ENCODE peak calls at places on chromosome 5, in seven cellular contexts. One of them, this sample, is unnamed. For H3K4me1, the result is how much of the 10 kb centered on the place peaks cover.

GRCh38 chr5:137146402-137146889 is 352.7 kb downstream of the SPOCK1 start:
- DNase-seq in effector memory CD4-positive, alpha-beta T cell: no peak
- DNase-seq in left lung: no peak
- DNase-seq in left ventricle myocardium inferior: no peak
- DNase-seq in adrenal gland: peak
- DNase-seq in heart right ventricle: no peak
- DNase-seq in IMR-90: peak
- DNase-seq in this sample: peak

GRCh38 chr5:168364738-168365550 is 73.5 kb downstream of the WWC1 start:
- DNase-seq in effector memory CD4-positive, alpha-beta T cell: no peak
- DNase-seq in left lung: peak
- DNase-seq in left ventricle myocardium inferior: no peak
- DNase-seq in adrenal gland: no peak
- DNase-seq in heart right ventricle: no peak
- DNase-seq in IMR-90: peak
- DNase-seq in this sample: peak

GRCh38 chr5:102971693-102972293 is 148.1 kb downstream of the GIN1 start:
- DNase-seq in effector memory CD4-positive, alpha-beta T cell: no peak
- DNase-seq in left lung: no peak
- DNase-seq in left ventricle myocardium inferior: no peak
- DNase-seq in adrenal gland: no peak
- DNase-seq in heart right ventricle: no peak
- DNase-seq in IMR-90: peak
- DNase-seq in this sample: peak

GRCh38 chr5:30572279-30572678 is 621.2 kb upstream of the CDH6 start:
- DNase-seq in effector memory CD4-positive, alpha-beta T cell: no peak
- DNase-seq in left lung: no peak
- DNase-seq in left ventricle myocardium inferior: no peak
- DNase-seq in adrenal gland: peak
- DNase-seq in heart right ventricle: no peak
- DNase-seq in IMR-90: no peak
- DNase-seq in this sample: peak

GRCh38 chr5:32202394-32202793 is 28.3 kb upstream of the GOLPH3 start:
- DNase-seq in effector memory CD4-positive, alpha-beta T cell: no peak
- DNase-seq in left lung: no peak
- DNase-seq in left ventricle myocardium inferior: no peak
- DNase-seq in adrenal gland: no peak
- DNase-seq in heart right ventricle: no peak
- DNase-seq in IMR-90: peak
- DNase-seq in this sample: no peak

GRCh38 chr5:132489051-132489770 is 1.4 kb downstream of the IRF1 start:
- DNase-seq in effector memory CD4-positive, alpha-beta T cell: no peak
- DNase-seq in left lung: no peak
- DNase-seq in left ventricle myocardium inferior: no peak
- DNase-seq in adrenal gland: no peak
- DNase-seq in heart right ventricle: no peak
- DNase-seq in IMR-90: no peak
- DNase-seq in this sample: peak

GRCh38 chr5:76521240-76521758 is 101.9 kb downstream of the F2RL2 start:
- DNase-seq in effector memory CD4-positive, alpha-beta T cell: no peak
- DNase-seq in left lung: no peak
- DNase-seq in left ventricle myocardium inferior: no peak
- DNase-seq in adrenal gland: no peak
- DNase-seq in heart right ventricle: no peak
- DNase-seq in IMR-90: peak
- DNase-seq in this sample: no peak

GRCh38 chr5:135683227-135683626 is 104.4 kb upstream of the CXCL14 start:
- DNase-seq in effector memory CD4-positive, alpha-beta T cell: no peak
- DNase-seq in left lung: no peak
- DNase-seq in left ventricle myocardium inferior: no peak
- DNase-seq in adrenal gland: no peak
- DNase-seq in heart right ventricle: no peak
- DNase-seq in IMR-90: no peak
- DNase-seq in this sample: peak

GRCh38 chr5:174177976-174178600 is 132.6 kb downstream of the NSG2 start:
- DNase-seq in effector memory CD4-positive, alpha-beta T cell: no peak
- DNase-seq in left lung: no peak
- DNase-seq in left ventricle myocardium inferior: no peak
- DNase-seq in adrenal gland: no peak
- DNase-seq in heart right ventricle: no peak
- DNase-seq in IMR-90: no peak
- DNase-seq in this sample: no peak

GRCh38 chr5:73654861-73655318 is 28.9 kb downstream of the ARHGEF28 start:
- DNase-seq in effector memory CD4-positive, alpha-beta T cell: no peak
- DNase-seq in left lung: no peak
- DNase-seq in left ventricle myocardium inferior: no peak
- DNase-seq in adrenal gland: no peak
- DNase-seq in heart right ventricle: no peak
- DNase-seq in IMR-90: peak
- DNase-seq in this sample: no peak

GRCh38 chr5:82798676-82799075 is 278.5 kb downstream of the TMEM167A start:
- DNase-seq in effector memory CD4-positive, alpha-beta T cell: no peak
- DNase-seq in left lung: no peak
- DNase-seq in left ventricle myocardium inferior: no peak
- DNase-seq in adrenal gland: no peak
- DNase-seq in heart right ventricle: no peak
- DNase-seq in IMR-90: no peak
- DNase-seq in this sample: no peak

GRCh38 chr5:66595877-66596790 is at the start of gene MAST4:
- DNase-seq in effector memory CD4-positive, alpha-beta T cell: no peak
- DNase-seq in left lung: peak
- DNase-seq in left ventricle myocardium inferior: peak
- DNase-seq in adrenal gland: peak
- DNase-seq in heart right ventricle: peak
- DNase-seq in IMR-90: peak
- DNase-seq in this sample: peak

GRCh38 chr5:6490693-6491092 is 42.0 kb downstream of the UBE2QL1 start:
- DNase-seq in effector memory CD4-positive, alpha-beta T cell: no peak
- DNase-seq in left lung: no peak
- DNase-seq in left ventricle myocardium inferior: no peak
- DNase-seq in adrenal gland: no peak
- DNase-seq in heart right ventricle: no peak
- DNase-seq in IMR-90: no peak
- DNase-seq in this sample: no peak

GRCh38 chr5:1255081-1255561 is 29.9 kb downstream of the SLC6A18 start:
- DNase-seq in effector memory CD4-positive, alpha-beta T cell: peak
- DNase-seq in left lung: no peak
- DNase-seq in left ventricle myocardium inferior: no peak
- DNase-seq in adrenal gland: no peak
- DNase-seq in heart right ventricle: no peak
- DNase-seq in IMR-90: no peak
- DNase-seq in this sample: no peak

GRCh38 chr5:100560860-100561259 is 25.7 kb downstream of the FAM174A start:
- DNase-seq in effector memory CD4-positive, alpha-beta T cell: no peak
- DNase-seq in left lung: no peak
- DNase-seq in left ventricle myocardium inferior: no peak
- DNase-seq in adrenal gland: no peak
- DNase-seq in heart right ventricle: no peak
- DNase-seq in IMR-90: peak
- DNase-seq in this sample: no peak

GRCh38 chr5:90557391-90557790 is 1.2 kb upstream of the ADGRV1 start:
- DNase-seq in effector memory CD4-positive, alpha-beta T cell: no peak
- DNase-seq in left lung: no peak
- DNase-seq in left ventricle myocardium inferior: no peak
- DNase-seq in adrenal gland: no peak
- DNase-seq in heart right ventricle: no peak
- DNase-seq in IMR-90: no peak
- DNase-seq in this sample: no peak

DNA sequence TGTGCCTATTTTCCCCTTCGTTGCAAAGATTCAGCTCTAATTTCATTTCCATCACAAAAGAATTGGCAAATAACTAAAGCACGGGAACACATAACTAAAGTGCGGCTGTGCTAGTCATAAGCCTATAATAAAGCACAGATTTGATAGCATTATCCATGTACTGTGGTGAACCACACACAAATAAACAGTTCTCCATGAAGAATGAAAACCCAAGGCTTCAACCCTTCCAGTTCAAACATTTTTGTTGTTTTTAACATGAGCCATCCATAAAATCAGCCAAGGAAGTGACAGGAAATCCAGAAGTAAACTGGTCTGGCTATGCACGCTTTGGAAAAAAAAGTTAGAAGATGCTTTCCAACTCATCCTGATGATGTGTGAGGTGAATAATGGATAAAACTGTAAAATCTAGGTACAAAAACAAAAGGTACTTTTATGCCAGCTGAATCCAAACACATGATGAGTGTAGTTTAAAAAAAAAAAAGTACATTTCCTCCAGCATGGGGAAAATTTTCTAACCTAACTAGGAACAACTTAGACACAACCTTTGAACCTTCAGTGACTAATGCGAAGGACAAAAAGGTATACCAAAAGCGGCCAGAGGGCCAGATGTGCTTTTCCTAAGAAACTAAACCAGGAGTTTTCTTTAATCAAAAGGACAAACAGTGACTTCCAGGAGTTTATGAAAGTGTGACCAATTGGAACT is 10.2 kb downstream of the ZNF608 start:
- DNase-seq in effector memory CD4-positive, alpha-beta T cell: no peak
- DNase-seq in left lung: no peak
- DNase-seq in left ventricle myocardium inferior: no peak
- DNase-seq in adrenal gland: no peak
- DNase-seq in heart right ventricle: no peak
- DNase-seq in IMR-90: peak
- DNase-seq in this sample: no peak
- H3K4me1 ChIP-seq in effector memory CD4-positive, alpha-beta T cell: under half
- H3K4me1 ChIP-seq in left lung: half or more
- H3K4me1 ChIP-seq in left ventricle myocardium inferior: half or more
- H3K4me1 ChIP-seq in adrenal gland: under half
- H3K4me1 ChIP-seq in heart right ventricle: under half
- H3K4me1 ChIP-seq in IMR-90: under half
- H3K4me1 ChIP-seq in this sample: half or more

GRCh38 chr5:172892713-172893112 is 58.7 kb downstream of the ERGIC1 start:
- DNase-seq in effector memory CD4-positive, alpha-beta T cell: no peak
- DNase-seq in left lung: no peak
- DNase-seq in left ventricle myocardium inferior: no peak
- DNase-seq in adrenal gland: no peak
- DNase-seq in heart right ventricle: no peak
- DNase-seq in IMR-90: no peak
- DNase-seq in this sample: no peak

GRCh38 chr5:172894767-172895166 is 60.7 kb downstream of the ERGIC1 start:
- DNase-seq in effector memory CD4-positive, alpha-beta T cell: no peak
- DNase-seq in left lung: no peak
- DNase-seq in left ventricle myocardium inferior: no peak
- DNase-seq in adrenal gland: no peak
- DNase-seq in heart right ventricle: no peak
- DNase-seq in IMR-90: no peak
- DNase-seq in this sample: no peak

GRCh38 chr5:172897691-172898512 is 61.3 kb upstream of the RPL26L1 start:
- DNase-seq in effector memory CD4-positive, alpha-beta T cell: no peak
- DNase-seq in left lung: no peak
- DNase-seq in left ventricle myocardium inferior: no peak
- DNase-seq in adrenal gland: no peak
- DNase-seq in heart right ventricle: peak
- DNase-seq in IMR-90: peak
- DNase-seq in this sample: peak

GRCh38 chr5:172896465-172896864 is 62.4 kb downstream of the ERGIC1 start:
- DNase-seq in effector memory CD4-positive, alpha-beta T cell: no peak
- DNase-seq in left lung: no peak
- DNase-seq in left ventricle myocardium inferior: no peak
- DNase-seq in adrenal gland: peak
- DNase-seq in heart right ventricle: no peak
- DNase-seq in IMR-90: no peak
- DNase-seq in this sample: no peak

DNA sequence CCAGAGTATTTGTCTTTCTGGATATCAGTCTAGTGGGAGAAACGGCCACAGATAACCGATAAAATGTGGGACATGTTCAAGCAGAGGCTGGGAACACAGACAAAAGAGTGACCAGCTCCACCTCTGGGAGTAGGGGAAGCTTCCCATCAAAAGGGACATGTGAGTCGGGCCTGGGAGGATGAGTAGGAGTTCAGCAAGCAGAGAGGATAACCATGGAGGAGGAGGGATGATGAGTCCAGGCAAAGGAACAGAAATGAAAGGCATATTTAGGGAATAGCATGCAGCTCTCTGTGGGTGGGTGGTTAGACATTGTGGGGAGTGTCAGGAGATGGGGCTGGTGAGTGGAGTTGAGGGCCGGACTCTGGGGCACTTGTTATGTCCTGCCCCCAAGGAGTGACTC is 61.5 kb downstream of the ERGIC1 start:
- DNase-seq in effector memory CD4-positive, alpha-beta T cell: no peak
- DNase-seq in left lung: no peak
- DNase-seq in left ventricle myocardium inferior: no peak
- DNase-seq in adrenal gland: no peak
- DNase-seq in heart right ventricle: no peak
- DNase-seq in IMR-90: no peak
- DNase-seq in this sample: no peak
- H3K4me1 ChIP-seq in effector memory CD4-positive, alpha-beta T cell: under half
- H3K4me1 ChIP-seq in left lung: under half
- H3K4me1 ChIP-seq in left ventricle myocardium inferior: half or more
- H3K4me1 ChIP-seq in adrenal gland: under half
- H3K4me1 ChIP-seq in heart right ventricle: under half
- H3K4me1 ChIP-seq in IMR-90: under half
- H3K4me1 ChIP-seq in this sample: under half

GRCh38 chr5:43603535-43604363 is 769 bp downstream of the NNT start:
- DNase-seq in effector memory CD4-positive, alpha-beta T cell: peak
- DNase-seq in left lung: peak
- DNase-seq in left ventricle myocardium inferior: peak
- DNase-seq in adrenal gland: peak
- DNase-seq in heart right ventricle: peak
- DNase-seq in IMR-90: peak
- DNase-seq in this sample: peak
- H3K4me1 ChIP-seq in effector memory CD4-positive, alpha-beta T cell: under half
- H3K4me1 ChIP-seq in left lung: under half
- H3K4me1 ChIP-seq in left ventricle myocardium inferior: half or more
- H3K4me1 ChIP-seq in adrenal gland: under half
- H3K4me1 ChIP-seq in heart right ventricle: under half
- H3K4me1 ChIP-seq in IMR-90: under half
- H3K4me1 ChIP-seq in this sample: under half

GRCh38 chr5:141528401-141528984 is 39.6 kb downstream of the PCDHGC5 start:
- DNase-seq in effector memory CD4-positive, alpha-beta T cell: no peak
- DNase-seq in left lung: no peak
- DNase-seq in left ventricle myocardium inferior: peak
- DNase-seq in adrenal gland: peak
- DNase-seq in heart right ventricle: peak
- DNase-seq in IMR-90: peak
- DNase-seq in this sample: no peak
- H3K4me1 ChIP-seq in effector memory CD4-positive, alpha-beta T cell: under half
- H3K4me1 ChIP-seq in left lung: under half
- H3K4me1 ChIP-seq in left ventricle myocardium inferior: half or more
- H3K4me1 ChIP-seq in adrenal gland: under half
- H3K4me1 ChIP-seq in heart right ventricle: under half
- H3K4me1 ChIP-seq in IMR-90: under half
- H3K4me1 ChIP-seq in this sample: under half

GRCh38 chr5:54098267-54098666 is 212.1 kb downstream of the ARL15 start:
- DNase-seq in effector memory CD4-positive, alpha-beta T cell: no peak
- DNase-seq in left lung: no peak
- DNase-seq in left ventricle myocardium inferior: no peak
- DNase-seq in adrenal gland: no peak
- DNase-seq in heart right ventricle: no peak
- DNase-seq in IMR-90: no peak
- DNase-seq in this sample: no peak
- H3K4me1 ChIP-seq in effector memory CD4-positive, alpha-beta T cell: under half
- H3K4me1 ChIP-seq in left lung: under half
- H3K4me1 ChIP-seq in left ventricle myocardium inferior: under half
- H3K4me1 ChIP-seq in adrenal gland: under half
- H3K4me1 ChIP-seq in heart right ventricle: under half
- H3K4me1 ChIP-seq in IMR-90: under half
- H3K4me1 ChIP-seq in this sample: under half

GRCh38 chr5:88805151-88805784 is 77.7 kb downstream of the MEF2C start:
- DNase-seq in effector memory CD4-positive, alpha-beta T cell: no peak
- DNase-seq in left lung: no peak
- DNase-seq in left ventricle myocardium inferior: no peak
- DNase-seq in adrenal gland: no peak
- DNase-seq in heart right ventricle: no peak
- DNase-seq in IMR-90: no peak
- DNase-seq in this sample: no peak
- H3K4me1 ChIP-seq in effector memory CD4-positive, alpha-beta T cell: under half
- H3K4me1 ChIP-seq in left lung: under half
- H3K4me1 ChIP-seq in left ventricle myocardium inferior: under half
- H3K4me1 ChIP-seq in adrenal gland: under half
- H3K4me1 ChIP-seq in heart right ventricle: under half
- H3K4me1 ChIP-seq in IMR-90: under half
- H3K4me1 ChIP-seq in this sample: under half

GRCh38 chr5:179275941-179276837 is 69.1 kb downstream of the ADAMTS2 start:
- DNase-seq in effector memory CD4-positive, alpha-beta T cell: no peak
- DNase-seq in left lung: peak
- DNase-seq in left ventricle myocardium inferior: peak
- DNase-seq in adrenal gland: peak
- DNase-seq in heart right ventricle: peak
- DNase-seq in IMR-90: peak
- DNase-seq in this sample: peak
- H3K4me1 ChIP-seq in effector memory CD4-positive, alpha-beta T cell: under half
- H3K4me1 ChIP-seq in left lung: under half
- H3K4me1 ChIP-seq in left ventricle myocardium inferior: under half
- H3K4me1 ChIP-seq in adrenal gland: under half
- H3K4me1 ChIP-seq in heart right ventricle: under half
- H3K4me1 ChIP-seq in IMR-90: half or more
- H3K4me1 ChIP-seq in this sample: under half

This sample was measured in hepatocyte.